ENCODE peak calls at places on chromosomes 6 and 20, in ten cellular contexts. Q is mammary epithelial cell, F is suprapubic skin, L is brain microvascular endothelial cell, D is GM23338, B is WERI-Rb-1, A is esophagus muscularis mucosa, V is tibial artery, N is ascending aorta, H is left ventricle myocardium inferior. Z is an unnamed sample.

GRCh38 chr6:111738631-111739030 is 133.0 kb upstream of the TRAF3IP2 start:
- DNase-seq in H (no peak), A (no peak), L (no peak), F (no peak), V (no peak), D (no peak), N (no peak), B (no peak), Q (no peak), Z (no peak)

GRCh38 chr6:45500924-45501816 is 123.4 kb upstream of the SUPT3H start:
- DNase-seq in V (no peak), B (no peak), H (no peak), Q (no peak), L (no peak), N (no peak), A (no peak), F (no peak), D (peak; percentile 87), Z (no peak)

GRCh38 chr20:38875170-38875993 is 50.8 kb upstream of the FAM83D start:
- DNase-seq in A (no peak), D (no peak), H (no peak), L (no peak), N (no peak), Q (no peak), B (no peak), V (no peak), F (no peak), Z (peak; percentile 66)

GRCh38 chr6:136117081-136117480 is 133.0 kb downstream of the MTFR2 start:
- DNase-seq in F (no peak), D (no peak), L (no peak), A (no peak), B (no peak), Q (no peak), V (no peak), N (no peak), H (no peak), Z (no peak)

GRCh38 chr20:17650816-17651760 is 31.0 kb downstream of the RRBP1 start:
- DNase-seq in A (no peak), D (no peak), L (no peak), F (no peak), Q (no peak), B (no peak), N (no peak), H (no peak), V (peak; percentile 39), Z (no peak)

GRCh38 chr6:167671977-167672687 is 154.6 kb upstream of the AFDN start:
- DNase-seq in B (no peak), F (peak; percentile 33), N (no peak), Q (no peak), A (no peak), V (no peak), L (no peak), H (no peak), D (no peak), Z (no peak)

GRCh38 chr6:51891784-51892183 is 195.6 kb downstream of the PKHD1 start:
- DNase-seq in Q (no peak), A (no peak), N (no peak), L (no peak), H (no peak), D (no peak), B (no peak), F (no peak), V (no peak), Z (no peak)

GRCh38 chr6:139161817-139162284 is 27.0 kb downstream of the HECA start:
- DNase-seq in V (no peak), B (no peak), F (no peak), H (no peak), D (no peak), N (no peak), A (no peak), L (no peak), Q (no peak), Z (no peak)

GRCh38 chr6:28136585-28137457 is 4.9 kb upstream of the ZKSCAN8 start:
- DNase-seq in V (peak; percentile 93), B (peak; percentile 95), D (peak; percentile 97), F (peak; percentile 94), H (peak; percentile 90), L (peak; percentile 94), N (peak; percentile 95), Q (peak; percentile 89), A (peak; percentile 97), Z (peak; percentile 84)

GRCh38 chr6:148869589-148869988 is 122.8 kb downstream of the UST start:
- DNase-seq in H (no peak), V (no peak), A (no peak), L (peak; percentile 81), B (no peak), Q (peak; percentile 87), D (no peak), N (no peak), F (no peak), Z (peak; percentile 82)

GRCh38 chr20:54633903-54634302 is 158.5 kb downstream of the DOK5 start:
- DNase-seq in N (no peak), B (no peak), V (no peak), Q (no peak), D (no peak), L (no peak), A (no peak), F (no peak), H (no peak), Z (no peak)

GRCh38 chr6:4774715-4775590 is 1.3 kb upstream of the CDYL start:
- DNase-seq in L (peak; percentile 4), A (no peak), D (peak; percentile 61), Q (peak; percentile 16), N (peak; percentile 74), B (peak; percentile 37), H (peak; percentile 22), V (peak; percentile 72), F (peak; percentile 77), Z (no peak)

GRCh38 chr6:141675957-141676356 is 456.8 kb upstream of the GJE1 start:
- DNase-seq in Q (no peak), A (no peak), V (no peak), B (no peak), H (no peak), N (no peak), L (no peak), D (no peak), F (no peak), Z (no peak)

GRCh38 chr6:42383421-42384208 is 68.1 kb downstream of the TRERF1 start:
- DNase-seq in A (no peak), Q (no peak), F (no peak), N (no peak), H (no peak), D (no peak), V (no peak), B (no peak), L (no peak), Z (no peak)

GRCh38 chr20:35344354-35344837 is 52.2 kb upstream of the FAM83C start:
- DNase-seq in A (no peak), D (no peak), N (no peak), V (no peak), H (peak; percentile 60), B (no peak), L (peak; percentile 84), F (no peak), Q (peak; percentile 69), Z (no peak)

GRCh38 chr20:53981752-53982437 is 88.5 kb downstream of the BCAS1 start:
- DNase-seq in B (no peak), N (no peak), F (no peak), H (no peak), D (no peak), L (no peak), Q (peak; percentile 20), A (no peak), V (no peak), Z (no peak)

GRCh38 chr6:82022614-82023102 is 224.9 kb downstream of the IBTK start:
- DNase-seq in Q (peak; percentile 94), F (no peak), V (no peak), D (no peak), H (no peak), L (peak; percentile 68), B (no peak), A (no peak), N (no peak), Z (no peak)

GRCh38 chr20:23637282-23638221 is at the start of gene CST3:
- DNase-seq in N (peak; percentile 93), V (peak; percentile 96), A (peak; percentile 96), H (peak; percentile 95), L (peak; percentile 84), F (peak; percentile 94), B (peak; percentile 94), D (peak; percentile 82), Q (peak; percentile 82), Z (peak; percentile 92)
- H3K27me3 ChIP-seq in N (no peaks in the 10 kb centered on the region), V (no peaks in the 10 kb centered on the region), A (no peaks in the 10 kb centered on the region), H (no peaks in the 10 kb centered on the region), L (no peaks in the 10 kb centered on the region), F (no peaks in the 10 kb centered on the region), B (no peaks in the 10 kb centered on the region), D (peaks cover 12% of the 10 kb centered on the region), Q (no peaks in the 10 kb centered on the region), Z (no peaks in the 10 kb centered on the region)

GRCh38 chr6:18244251-18244650 is 20.1 kb downstream of the DEK start:
- DNase-seq in H (no peak), A (no peak), V (no peak), N (no peak), B (no peak), D (no peak), Q (no peak), L (no peak), F (no peak), Z (no peak)
- H3K36me3 ChIP-seq in H (peaks cover 54% of the 10 kb centered on the region), A (peaks cover 9% of the 10 kb centered on the region), V (peaks cover 26% of the 10 kb centered on the region), N (peaks cover 19% of the 10 kb centered on the region), B (peaks cover 100% of the 10 kb centered on the region), D (peaks cover 37% of the 10 kb centered on the region), Q (peaks cover 32% of the 10 kb centered on the region), L (peaks cover 5% of the 10 kb centered on the region), F (peaks cover 44% of the 10 kb centered on the region), Z (peaks cover 100% of the 10 kb centered on the region)

DNA sequence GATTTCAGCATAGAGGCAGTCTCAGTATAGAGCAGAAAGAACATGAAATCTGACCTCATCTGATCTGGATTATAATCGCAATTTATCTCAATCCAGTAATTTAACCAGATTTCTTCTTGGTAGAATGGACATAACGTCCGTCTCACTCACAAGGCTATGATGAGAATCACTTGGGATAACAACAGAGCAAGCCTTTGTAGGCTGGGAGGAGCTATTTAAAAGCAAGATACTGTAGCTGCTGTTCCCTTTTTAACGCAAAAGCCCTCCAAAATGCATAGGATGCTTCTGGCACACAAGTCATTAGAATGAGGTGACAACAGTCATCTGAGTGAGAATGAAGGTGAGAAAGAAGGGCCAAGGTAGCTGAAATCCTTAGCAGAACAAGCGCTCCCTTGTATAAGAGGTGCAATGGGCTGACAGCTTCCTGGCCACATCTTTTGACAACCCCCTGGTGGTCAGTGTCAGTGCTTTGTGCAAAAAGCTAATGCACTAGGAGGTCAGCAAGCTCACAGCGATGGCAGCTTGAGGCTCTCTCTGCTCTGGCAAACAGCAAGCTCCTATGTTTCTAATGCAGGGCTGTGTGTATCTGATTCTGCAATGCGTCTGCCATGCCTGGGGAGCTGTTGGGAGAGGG is 16.4 kb downstream of the METTL24 start:
- DNase-seq in H (no peak), V (no peak), Q (no peak), L (peak; percentile 39), D (peak; percentile 79), F (no peak), A (no peak), B (peak; percentile 72), N (no peak), Z (no peak)
- TF ChIP-seq CTCF in H (peak; percentile 25), V (no peak), Q (peak; percentile 12), L (peak; percentile 69), D (peak; percentile 74), F (no peak), A (peak; percentile 33), B (peak; percentile 89), N (no peak), Z (peak; percentile 14)

DNA sequence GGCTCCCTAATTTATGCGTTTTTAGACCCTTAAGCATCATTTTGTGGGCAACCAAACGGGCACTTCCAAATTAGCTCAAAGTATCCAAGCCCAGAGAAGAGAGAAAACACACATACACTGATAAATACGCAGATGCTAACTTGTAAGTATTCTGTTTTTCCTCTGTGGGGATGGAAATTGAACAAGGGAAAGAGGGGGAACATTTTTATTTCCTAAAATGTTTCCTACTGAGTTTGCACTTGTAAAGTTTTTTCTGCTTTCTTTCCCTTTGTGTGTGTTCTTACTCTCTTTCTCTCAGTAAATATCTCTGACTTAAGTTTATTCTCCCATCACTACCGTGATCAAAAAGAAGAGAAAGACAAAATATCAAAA is 769 bp upstream of the NKX2-4 start:
- DNase-seq in F (no peak), B (no peak), Q (no peak), H (no peak), L (no peak), A (no peak), N (no peak), V (no peak), D (no peak), Z (no peak)
- H3K27me3 ChIP-seq in F (peaks cover 93% of the 10 kb centered on the region), B (peaks cover 2% of the 10 kb centered on the region), Q (peaks cover 46% of the 10 kb centered on the region), H (peaks cover 100% of the 10 kb centered on the region), L (peaks cover 84% of the 10 kb centered on the region), A (peaks cover 51% of the 10 kb centered on the region), N (peaks cover 28% of the 10 kb centered on the region), V (no peaks in the 10 kb centered on the region), D (peaks cover 94% of the 10 kb centered on the region), Z (peaks cover 97% of the 10 kb centered on the region)